ENCODE peak calls at places on chromosomes 2 and 18, in eight cellular contexts. R is posterior vena cava; E is GM03348; Q is A549; L is fibroblast of mammary gland; S is GM12891; D is activated T-cell treated with anti-CD3 and anti-CD28 coated beads, Interleukin-2, amount 50 U/mL, for 1 hour; T is A172. O is an unnamed sample.
A peak's percentile ranks its signal among the peaks of the same experiment; 100 is the strongest.

GRCh38 chr18:4878480-4878879 is 318.6 kb downstream of the AKAIN1 start:
- DNase-seq in R (no peak), E (no peak), Q (no peak), L (no peak), S (no peak), D (no peak), T (no peak), O (no peak)

GRCh38 chr2:239639366-239640185 is 238.8 kb upstream of the HDAC4 start:
- DNase-seq in R (peak; percentile 59), E (no peak), Q (no peak), L (no peak), S (no peak), D (no peak), T (no peak), O (no peak)

GRCh38 chr2:119066272-119066804 is 92.2 kb downstream of the C1QL2 start:
- DNase-seq in R (no peak), E (no peak), Q (no peak), L (peak; percentile 28), S (no peak), D (no peak), T (peak; percentile 28), O (no peak)

GRCh38 chr2:140929866-140930265 is 1201.0 kb downstream of the LRP1B start:
- DNase-seq in R (no peak), E (no peak), Q (no peak), L (peak; percentile 29), S (no peak), D (no peak), T (no peak), O (no peak)

GRCh38 chr2:604385-604784 is 72.8 kb downstream of the TMEM18 start:
- DNase-seq in R (no peak), E (no peak), Q (no peak), L (no peak), S (no peak), D (no peak), T (no peak), O (no peak)

GRCh38 chr2:240919161-240919781 is 13.1 kb downstream of the CROCC2 start:
- DNase-seq in R (peak; percentile 81), E (no peak), Q (no peak), L (no peak), S (no peak), D (peak; percentile 13), T (no peak), O (no peak)

GRCh38 chr2:216710531-216711282 is 15.4 kb upstream of the IGFBP5 start:
- DNase-seq in R (no peak), E (peak; percentile 69), Q (no peak), L (peak; percentile 40), S (no peak), D (no peak), T (no peak), O (no peak)

GRCh38 chr2:241768251-241768711 is 8.3 kb upstream of the GAL3ST2 start:
- DNase-seq in R (peak; percentile 71), E (no peak), Q (no peak), L (no peak), S (no peak), D (peak; percentile 9), T (no peak), O (no peak)

GRCh38 chr2:118371500-118371899 is 283.2 kb downstream of the INSIG2 start:
- DNase-seq in R (no peak), E (peak; percentile 80), Q (peak; percentile 10), L (peak; percentile 76), S (peak; percentile 5), D (no peak), T (peak; percentile 42), O (peak; percentile 23)

GRCh38 chr18:35624140-35624539 is 42.6 kb downstream of the GALNT1 start:
- DNase-seq in R (no peak), E (no peak), Q (no peak), L (no peak), S (no peak), D (no peak), T (no peak), O (no peak)

GRCh38 chr2:196586511-196586991 is 53.0 kb upstream of the CCDC150 start:
- DNase-seq in R (no peak), E (peak; percentile 62), Q (peak; percentile 23), L (peak; percentile 87), S (no peak), D (no peak), T (peak; percentile 91), O (peak; percentile 94)

GRCh38 chr2:131646669-131647297 is 119.1 kb downstream of the CCDC74A start:
- DNase-seq in R (no peak), E (peak; percentile 39), Q (no peak), L (no peak), S (no peak), D (no peak), T (no peak), O (no peak)

GRCh38 chr2:24766609-24767008 is 26.6 kb downstream of the PTRHD1 start:
- DNase-seq in R (no peak), E (no peak), Q (no peak), L (no peak), S (no peak), D (no peak), T (no peak), O (no peak)

GRCh38 chr2:225494100-225494459 is 94.6 kb downstream of the NYAP2 start:
- DNase-seq in R (no peak), E (no peak), Q (no peak), L (peak; percentile 2), S (no peak), D (no peak), T (peak; percentile 75), O (peak; percentile 63)

GRCh38 chr2:233801357-233802131 is 23.4 kb downstream of the MROH2A start:
- DNase-seq in R (no peak), E (no peak), Q (no peak), L (peak; percentile 10), S (no peak), D (no peak), T (peak; percentile 85), O (no peak)

GRCh38 chr2:174835797-174836255 is 71.6 kb upstream of the CHRNA1 start:
- DNase-seq in R (no peak), E (peak; percentile 67), Q (no peak), L (peak; percentile 99), S (no peak), D (no peak), T (peak; percentile 32), O (peak; percentile 53)

GRCh38 chr2:205706769-205707375 is 24.6 kb downstream of the NRP2 start:
- DNase-seq in R (peak; percentile 92), E (peak; percentile 77), Q (no peak), L (peak; percentile 87), S (no peak), D (no peak), T (peak; percentile 87), O (peak; percentile 94)

GRCh38 chr18:72700961-72701710 is 157.0 kb upstream of the CBLN2 start:
- DNase-seq in R (no peak), E (peak; percentile 36), Q (no peak), L (peak; percentile 26), S (no peak), D (no peak), T (peak; percentile 3), O (peak; percentile 10)

GRCh38 chr18:74506405-74507119 is 10.4 kb downstream of the CNDP2 start:
- DNase-seq in R (no peak), E (no peak), Q (no peak), L (peak; percentile 49), S (no peak), D (no peak), T (no peak), O (no peak)

GRCh38 chr2:99613992-99614391 is 124.2 kb upstream of the REV1 start:
- DNase-seq in R (no peak), E (no peak), Q (no peak), L (no peak), S (no peak), D (no peak), T (no peak), O (no peak)

GRCh38 chr2:70431948-70432347 is 121.7 kb downstream of the TGFA start:
- DNase-seq in R (no peak), E (no peak), Q (no peak), L (no peak), S (no peak), D (no peak), T (peak; percentile 6), O (peak; percentile 26)

GRCh38 chr2:143903172-143903856 is 616.6 kb downstream of the ZEB2 start:
- DNase-seq in R (no peak), E (no peak), Q (no peak), L (peak; percentile 19), S (no peak), D (no peak), T (no peak), O (no peak)

GRCh38 chr2:152847067-152847466 is 128.6 kb downstream of the ARL6IP6 start:
- DNase-seq in R (no peak), E (peak; percentile 78), Q (no peak), L (peak; percentile 41), S (no peak), D (no peak), T (peak; percentile 42), O (no peak)

GRCh38 chr18:9437049-9437448 is 38.3 kb upstream of the RALBP1 start:
- DNase-seq in R (no peak), E (peak; percentile 44), Q (no peak), L (peak; percentile 47), S (no peak), D (no peak), T (no peak), O (no peak)

GRCh38 chr18:74148543-74149070 is 284 bp downstream of the TIMM21 start:
- DNase-seq in R (no peak), E (no peak), Q (no peak), L (no peak), S (no peak), D (no peak), T (no peak), O (no peak)

GRCh38 chr2:63064197-63064596 is 13.6 kb downstream of the OTX1 start:
- DNase-seq in R (no peak), E (no peak), Q (no peak), L (no peak), S (no peak), D (no peak), T (no peak), O (no peak)

GRCh38 chr18:45386256-45386655 is 229.0 kb upstream of the SLC14A2 start:
- DNase-seq in R (no peak), E (peak; percentile 20), Q (no peak), L (peak; percentile 49), S (no peak), D (no peak), T (no peak), O (no peak)

GRCh38 chr2:71042287-71042686 is 26.2 kb upstream of the NAGK start:
- DNase-seq in R (no peak), E (no peak), Q (no peak), L (no peak), S (no peak), D (no peak), T (no peak), O (no peak)